ENCODE peak calls at places on chromosomes 7 and 10, in ten cellular contexts. Y is memory B cell; M is foreskin fibroblast; O is putamen; B is lower lobe of right lung; C is choroid plexus epithelial cell; Q is CD8-positive, alpha-beta T cell; N is neural progenitor cell; F is epithelial cell of esophagus; U is COR-L47. K is an unnamed sample.

GRCh38 chr10:62794306-62794705 is 10.2 kb upstream of the ADO start:
- DNase-seq in Y (no peak), M (no peak), O (no peak), B (no peak), C (peak), Q (no peak), N (no peak), F (no peak), U (no peak), K (no peak)

GRCh38 chr10:114239117-114239993 is at the start of gene VWA2:
- DNase-seq in Y (no peak), M (no peak), O (no peak), B (peak), C (no peak), Q (peak), N (peak), F (peak), U (peak), K (no peak)

GRCh38 chr10:79380918-79381775 is 33.9 kb downstream of the PPIF start:
- DNase-seq in Y (no peak), M (no peak), O (no peak), B (peak), C (no peak), Q (no peak), N (no peak), F (no peak), U (no peak), K (no peak)

GRCh38 chr7:117717341-117717740 is 155.9 kb downstream of the CTTNBP2 start:
- DNase-seq in Y (no peak), M (no peak), O (no peak), B (no peak), C (no peak), Q (no peak), N (no peak), F (no peak), U (no peak), K (no peak)

GRCh38 chr7:29139191-29139590 is 7.1 kb downstream of the CPVL start:
- DNase-seq in Y (no peak), M (no peak), O (no peak), B (no peak), C (peak), Q (no peak), N (no peak), F (peak), U (no peak), K (no peak)

GRCh38 chr7:95096123-95096395 is 188.7 kb downstream of the PPP1R9A start:
- DNase-seq in Y (no peak), M (no peak), O (no peak), B (no peak), C (peak), Q (no peak), N (no peak), F (no peak), U (no peak), K (no peak)

GRCh38 chr10:113762083-113762482 is 10.6 kb downstream of the PLEKHS1 start:
- DNase-seq in Y (no peak), M (no peak), O (no peak), B (no peak), C (no peak), Q (no peak), N (no peak), F (no peak), U (no peak), K (no peak)

GRCh38 chr7:149147072-149147729 is at the start of gene ZNF398:
- DNase-seq in Y (peak), M (peak), O (peak), B (peak), C (peak), Q (peak), N (peak), F (peak), U (peak), K (peak)

GRCh38 chr7:24905996-24906770 is 73.8 kb downstream of the OSBPL3 start:
- DNase-seq in Y (no peak), M (peak), O (no peak), B (no peak), C (peak), Q (no peak), N (no peak), F (peak), U (no peak), K (no peak)

GRCh38 chr10:79150444-79150754 is 81.6 kb downstream of the ZMIZ1 start:
- DNase-seq in Y (no peak), M (no peak), O (no peak), B (no peak), C (no peak), Q (no peak), N (no peak), F (no peak), U (no peak), K (no peak)

GRCh38 chr7:91126762-91127161 is 137.5 kb upstream of the FZD1 start:
- DNase-seq in Y (no peak), M (no peak), O (peak), B (no peak), C (no peak), Q (no peak), N (peak), F (no peak), U (no peak), K (no peak)

GRCh38 chr10:20185116-20185515 is 368.9 kb downstream of the PLXDC2 start:
- DNase-seq in Y (no peak), M (no peak), O (no peak), B (no peak), C (peak), Q (no peak), N (peak), F (no peak), U (no peak), K (no peak)

GRCh38 chr10:11870900-11871407 is 47.8 kb downstream of the PROSER2 start:
- DNase-seq in Y (no peak), M (no peak), O (no peak), B (no peak), C (no peak), Q (no peak), N (no peak), F (no peak), U (no peak), K (no peak)

GRCh38 chr7:43870316-43870715 is 999 bp upstream of the MRPS24 start:
- DNase-seq in Y (no peak), M (no peak), O (no peak), B (no peak), C (no peak), Q (no peak), N (no peak), F (no peak), U (no peak), K (no peak)

GRCh38 chr10:68353537-68353936 is 20.8 kb upstream of the PBLD start:
- DNase-seq in Y (no peak), M (no peak), O (no peak), B (no peak), C (no peak), Q (no peak), N (no peak), F (no peak), U (no peak), K (no peak)

GRCh38 chr10:95531041-95531809 is 29.9 kb downstream of the SORBS1 start:
- DNase-seq in Y (no peak), M (no peak), O (no peak), B (no peak), C (no peak), Q (no peak), N (no peak), F (no peak), U (no peak), K (no peak)

GRCh38 chr10:132783865-132784581 is 1.9 kb downstream of the NKX6-2 start:
- DNase-seq in Y (no peak), M (no peak), O (no peak), B (no peak), C (no peak), Q (no peak), N (peak), F (no peak), U (no peak), K (no peak)

GRCh38 chr7:305410-306151 is 15.6 kb downstream of the FOXL3 start:
- DNase-seq in Y (no peak), M (no peak), O (no peak), B (peak), C (no peak), Q (no peak), N (no peak), F (no peak), U (no peak), K (no peak)

GRCh38 chr7:141665208-141666035 is 36.5 kb downstream of the DENND11 start:
- DNase-seq in Y (no peak), M (no peak), O (no peak), B (no peak), C (no peak), Q (no peak), N (no peak), F (no peak), U (no peak), K (no peak)

GRCh38 chr7:155753446-155753965 is 58.8 kb downstream of the SHH start:
- DNase-seq in Y (no peak), M (no peak), O (no peak), B (no peak), C (no peak), Q (no peak), N (no peak), F (peak), U (no peak), K (no peak)

GRCh38 chr10:101563497-101564040 is 24.5 kb downstream of the POLL start:
- DNase-seq in Y (no peak), M (no peak), O (no peak), B (no peak), C (no peak), Q (no peak), N (no peak), F (no peak), U (no peak), K (no peak)

GRCh38 chr10:43206391-43207235 is 60.3 kb downstream of the RASGEF1A start:
- DNase-seq in Y (no peak), M (no peak), O (no peak), B (peak), C (no peak), Q (no peak), N (no peak), F (no peak), U (no peak), K (no peak)

GRCh38 chr7:23276381-23276780 is 22.8 kb upstream of the MALSU1 start:
- DNase-seq in Y (no peak), M (no peak), O (no peak), B (no peak), C (peak), Q (no peak), N (peak), F (no peak), U (no peak), K (peak)

GRCh38 chr7:19585761-19586160 is 123.1 kb downstream of the POLR1F start:
- DNase-seq in Y (no peak), M (no peak), O (no peak), B (no peak), C (peak), Q (no peak), N (no peak), F (no peak), U (no peak), K (no peak)

GRCh38 chr7:158843775-158844174 is 12.6 kb upstream of the DYNC2I1 start:
- DNase-seq in Y (no peak), M (no peak), O (no peak), B (no peak), C (no peak), Q (no peak), N (no peak), F (no peak), U (no peak), K (no peak)

GRCh38 chr7:31783221-31783620 is 96.2 kb downstream of the PPP1R17 start:
- DNase-seq in Y (no peak), M (no peak), O (peak), B (no peak), C (no peak), Q (no peak), N (no peak), F (no peak), U (no peak), K (no peak)

GRCh38 chr7:99829520-99830160 is 1.8 kb downstream of the CYP3A43 start:
- DNase-seq in Y (no peak), M (no peak), O (no peak), B (no peak), C (no peak), Q (no peak), N (no peak), F (peak), U (no peak), K (no peak)

GRCh38 chr10:97651773-97652172 is 11.3 kb downstream of the PI4K2A start:
- DNase-seq in Y (no peak), M (no peak), O (no peak), B (no peak), C (peak), Q (no peak), N (no peak), F (peak), U (no peak), K (no peak)

GRCh38 chr7:82044497-82045080 is 274.7 kb upstream of the HGF start:
- DNase-seq in Y (no peak), M (peak), O (peak), B (no peak), C (peak), Q (no peak), N (peak), F (peak), U (peak), K (no peak)

GRCh38 chr10:2410049-2410448 is 657.3 kb upstream of the PFKP start:
- DNase-seq in Y (no peak), M (no peak), O (no peak), B (no peak), C (no peak), Q (no peak), N (no peak), F (no peak), U (no peak), K (no peak)

GRCh38 chr10:122326806-122327205 is 47.7 kb upstream of the PLEKHA1 start:
- DNase-seq in Y (no peak), M (no peak), O (no peak), B (no peak), C (no peak), Q (no peak), N (no peak), F (no peak), U (no peak), K (no peak)

GRCh38 chr10:21524526-21525366 is 736 bp downstream of the SKIDA1 start:
- DNase-seq in Y (no peak), M (peak), O (no peak), B (peak), C (peak), Q (no peak), N (peak), F (peak), U (no peak), K (no peak)

GRCh38 chr7:110264288-110264687 is 826.6 kb upstream of the LRRN3 start:
- DNase-seq in Y (no peak), M (no peak), O (no peak), B (no peak), C (no peak), Q (no peak), N (no peak), F (no peak), U (no peak), K (no peak)

GRCh38 chr7:131013716-131014115 is 279.7 kb upstream of the KLF14 start:
- DNase-seq in Y (no peak), M (no peak), O (no peak), B (no peak), C (no peak), Q (no peak), N (no peak), F (no peak), U (no peak), K (no peak)

GRCh38 chr7:107387077-107387476 is 82.8 kb upstream of the GPR22 start:
- DNase-seq in Y (no peak), M (peak), O (peak), B (no peak), C (peak), Q (no peak), N (peak), F (no peak), U (peak), K (no peak)

GRCh38 chr10:18476283-18476682 is 175.1 kb downstream of the NSUN6 start:
- DNase-seq in Y (no peak), M (no peak), O (no peak), B (no peak), C (no peak), Q (no peak), N (no peak), F (no peak), U (no peak), K (no peak)